ENCODE peak calls at places on chromosomes 16 and 17, in five cellular contexts. B is tibial nerve, I is IMR-90, O is upper lobe of right lung, J is cardiac muscle cell. R is an unnamed sample. For H3K27me3, the result is how much of the 10 kb centered on the place peaks cover.

GRCh38 chr17:17897442-17897841 is 60.7 kb upstream of the SREBF1 start:
- DNase-seq in B (no peak), I (no peak), O (no peak), J (no peak), R (no peak)

GRCh38 chr17:34584805-34585416 is 5.5 kb downstream of the TMEM132E start:
- DNase-seq in B (no peak), I (peak), O (no peak), J (peak), R (no peak)

GRCh38 chr16:65684230-65684629 is 562.4 kb upstream of the CDH11 start:
- DNase-seq in B (no peak), I (no peak), O (no peak), J (no peak), R (no peak)

GRCh38 chr16:53612003-53612402 is 91.7 kb downstream of the RPGRIP1L start:
- DNase-seq in B (no peak), I (no peak), O (no peak), J (no peak), R (no peak)

GRCh38 chr17:54967621-54968258 is 714 bp downstream of the COX11 start:
- DNase-seq in B (no peak), I (peak), O (no peak), J (peak), R (no peak)

GRCh38 chr17:50360716-50361115 is 12.3 kb downstream of the MRPL27 start:
- DNase-seq in B (no peak), I (no peak), O (no peak), J (no peak), R (no peak)

GRCh38 chr16:83296505-83296904 is 511.3 kb upstream of the HSBP1 start:
- DNase-seq in B (no peak), I (no peak), O (no peak), J (peak), R (no peak)

GRCh38 chr17:65515959-65516948 is 45.2 kb downstream of the AXIN2 start:
- DNase-seq in B (no peak), I (peak), O (no peak), J (peak), R (no peak)

GRCh38 chr16:30641378-30641982 is 9.3 kb upstream of the PRR14 start:
- DNase-seq in B (no peak), I (no peak), O (no peak), J (no peak), R (no peak)

GRCh38 chr16:74700206-74701040 is at the start of gene MLKL:
- DNase-seq in B (peak), I (peak), O (peak), J (peak), R (peak)

GRCh38 chr17:58121925-58122324 is 26.3 kb upstream of the OR4D1 start:
- DNase-seq in B (no peak), I (peak), O (no peak), J (peak), R (no peak)

GRCh38 chr16:65601781-65602180 is 479.9 kb upstream of the CDH11 start:
- DNase-seq in B (no peak), I (no peak), O (no peak), J (peak), R (no peak)

GRCh38 chr17:73686126-73686525 is 41.9 kb upstream of the SDK2 start:
- DNase-seq in B (no peak), I (no peak), O (no peak), J (no peak), R (no peak)

GRCh38 chr16:86025706-86026105 is 126.7 kb downstream of the IRF8 start:
- DNase-seq in B (no peak), I (no peak), O (peak), J (no peak), R (no peak)

GRCh38 chr17:41060052-41060604 is at the start of gene KRTAP2-3:
- DNase-seq in B (no peak), I (peak), O (no peak), J (peak), R (peak)

GRCh38 chr17:40122466-40122943 is 734 bp downstream of the MSL1 start:
- DNase-seq in B (no peak), I (peak), O (peak), J (peak), R (no peak)

GRCh38 chr17:28712037-28712704 is 483 bp upstream of the PROCA1 start:
- DNase-seq in B (peak), I (no peak), O (peak), J (peak), R (no peak)

GRCh38 chr16:56252835-56253234 is 61.5 kb downstream of the GNAO1 start:
- DNase-seq in B (no peak), I (peak), O (no peak), J (no peak), R (no peak)

GRCh38 chr16:23521965-23522364 is 11.7 kb upstream of the GGA2 start:
- DNase-seq in B (no peak), I (no peak), O (no peak), J (no peak), R (no peak)

GRCh38 chr17:16910341-16910740 is 61.6 kb downstream of the TNFRSF13B start:
- DNase-seq in B (no peak), I (no peak), O (no peak), J (no peak), R (no peak)

GRCh38 chr17:79960788-79961522 is 74.7 kb downstream of the TBC1D16 start:
- DNase-seq in B (no peak), I (peak), O (no peak), J (peak), R (no peak)

GRCh38 chr17:69523252-69523861 is 108.9 kb downstream of the MAP2K6 start:
- DNase-seq in B (peak), I (peak), O (no peak), J (peak), R (no peak)

GRCh38 chr17:57136355-57136754 is 51.3 kb downstream of the AKAP1 start:
- DNase-seq in B (no peak), I (no peak), O (no peak), J (no peak), R (no peak)

GRCh38 chr17:65049085-65049756 is 7.3 kb downstream of the GNA13 start:
- DNase-seq in B (no peak), I (no peak), O (no peak), J (no peak), R (no peak)

GRCh38 chr16:30948956-30949654 is at the start of gene ORAI3:
- DNase-seq in B (peak), I (peak), O (peak), J (peak), R (no peak)

GRCh38 chr17:78510141-78510935 is 66.9 kb downstream of the DNAH17 start:
- DNase-seq in B (no peak), I (no peak), O (peak), J (no peak), R (no peak)

GRCh38 chr17:10149573-10150399 is 48.6 kb downstream of the GAS7 start:
- DNase-seq in B (peak), I (peak), O (no peak), J (peak), R (peak)

GRCh38 chr16:5016967-5017677 is 16.6 kb downstream of the NAGPA start:
- DNase-seq in B (no peak), I (no peak), O (no peak), J (no peak), R (no peak)

GRCh38 chr17:20189322-20189721 is 180.2 kb downstream of the SPECC1 start:
- DNase-seq in B (no peak), I (peak), O (no peak), J (peak), R (no peak)

GRCh38 chr17:41013181-41013580 is 4.3 kb upstream of the KRTAP3-1 start:
- DNase-seq in B (no peak), I (no peak), O (no peak), J (no peak), R (no peak)

GRCh38 chr17:18066866-18067265 is 20.9 kb upstream of the DRG2 start:
- DNase-seq in B (no peak), I (peak), O (no peak), J (no peak), R (no peak)

GRCh38 chr17:78358538-78359215 is 1.2 kb downstream of the SOCS3 start:
- DNase-seq in B (no peak), I (peak), O (no peak), J (peak), R (no peak)

GRCh38 chr17:537133-537532 is 177.5 kb downstream of the VPS53 start:
- DNase-seq in B (no peak), I (no peak), O (no peak), J (no peak), R (no peak)

GRCh38 chr16:7363397-7364053 is 30.9 kb downstream of the RBFOX1 start:
- DNase-seq in B (no peak), I (no peak), O (no peak), J (no peak), R (no peak)

GRCh38 chr16:53156516-53156915 is 101.7 kb downstream of the CHD9 start:
- DNase-seq in B (no peak), I (peak), O (no peak), J (no peak), R (no peak)

GRCh38 chr16:75566889-75567255 is 693 bp downstream of the GABARAPL2 start:
- DNase-seq in B (no peak), I (no peak), O (no peak), J (no peak), R (no peak)

GRCh38 chr16:70582280-70582978 is 58.8 kb downstream of the SF3B3 start:
- DNase-seq in B (no peak), I (no peak), O (no peak), J (no peak), R (no peak)
- TF ChIP-seq CTCF in B (no peak), I (peak), O (peak), J (peak), R (peak)

GRCh38 chr17:2084129-2084765 is 29.3 kb downstream of the HIC1 start:
- DNase-seq in B (peak), I (peak), O (no peak), J (peak), R (no peak)

GRCh38 chr17:2084766-2085647 is 30.1 kb downstream of the HIC1 start:
- DNase-seq in B (peak), I (peak), O (no peak), J (peak), R (no peak)

GRCh38 chr17:2083613-2084128 is 28.8 kb downstream of the HIC1 start:
- DNase-seq in B (no peak), I (no peak), O (peak), J (no peak), R (no peak)

GRCh38 chr17:2081564-2081963 is 26.7 kb downstream of the HIC1 start:
- DNase-seq in B (no peak), I (peak), O (no peak), J (no peak), R (no peak)

GRCh38 chr17:2082003-2082862 is 27.3 kb downstream of the HIC1 start:
- DNase-seq in B (no peak), I (peak), O (no peak), J (no peak), R (no peak)
- H3K4me3 ChIP-seq in B (no peak), I (no peak), O (no peak), J (no peak), R (no peak)

DNA sequence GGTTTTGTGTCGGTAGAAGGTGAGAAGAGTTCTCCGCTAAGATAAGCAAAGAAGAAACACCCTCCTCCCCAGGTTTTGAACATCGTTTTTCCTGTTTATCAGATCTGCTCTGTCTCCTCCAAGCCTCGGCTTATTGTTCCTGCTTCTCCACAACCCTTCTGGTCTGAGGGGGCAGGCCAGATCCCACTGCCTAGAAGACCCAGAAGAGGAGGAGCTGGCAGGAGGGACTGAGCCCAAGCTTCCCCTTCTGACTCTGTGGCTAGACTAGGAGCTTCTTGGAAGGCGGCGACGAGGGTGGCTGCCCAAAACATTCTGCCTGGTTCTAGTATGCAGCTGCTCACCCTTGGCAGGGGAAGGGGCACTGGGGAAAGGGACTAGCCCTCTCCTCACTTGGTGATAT is 5.1 kb upstream of the HOXB5 start:
- DNase-seq in B (no peak), I (no peak), O (no peak), J (no peak), R (no peak)
- H3K27me3 ChIP-seq in B (under half), I (under half), O (half or more), J (half or more), R (under half)

GRCh38 chr17:81480140-81480917 is 32.3 kb downstream of the ACTG1 start:
- DNase-seq in B (peak), I (peak), O (no peak), J (peak), R (no peak)
- TF ChIP-seq CTCF in B (no peak), I (peak), O (no peak), J (peak), R (peak)

DNA sequence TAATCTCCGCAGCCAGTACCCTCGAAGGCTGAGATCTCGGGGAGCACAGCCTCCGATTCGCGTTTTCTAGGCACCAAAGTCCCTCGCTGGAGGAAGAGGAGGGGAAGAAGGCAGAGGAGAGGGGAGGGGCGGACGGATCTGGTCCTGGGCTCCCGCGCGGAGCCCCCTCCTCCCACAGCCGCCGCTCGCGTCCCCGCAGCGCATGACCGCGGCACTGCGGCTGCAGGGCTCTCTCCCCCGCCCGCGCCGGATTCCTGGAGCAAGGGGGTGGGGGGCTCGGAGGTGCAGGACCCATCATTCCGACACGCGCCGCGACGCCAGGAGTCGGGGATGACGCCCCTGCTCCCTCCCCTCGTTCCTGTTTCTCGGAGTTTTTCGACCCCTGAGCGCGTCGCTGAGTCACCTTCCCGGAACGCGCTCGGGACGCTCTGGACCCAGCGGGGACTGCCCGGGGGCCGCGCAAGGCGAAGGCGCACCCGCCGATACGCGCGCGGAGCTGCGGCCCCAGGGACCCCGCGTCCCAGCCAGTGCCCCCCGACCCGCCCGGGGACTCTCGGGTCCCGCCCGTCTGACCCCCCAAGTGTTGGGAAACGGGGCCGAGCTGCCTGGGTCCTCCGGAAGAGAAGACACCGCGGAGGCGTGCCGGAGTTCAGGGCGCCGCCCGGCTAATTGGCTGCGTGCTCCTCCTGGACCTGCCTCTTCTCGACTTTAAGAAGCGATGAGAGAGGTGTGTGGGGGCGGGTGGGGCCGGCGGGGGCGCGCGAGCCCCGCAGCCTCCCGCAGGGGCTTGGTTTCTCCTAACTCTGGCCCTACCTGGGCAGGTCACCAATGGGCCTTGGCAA is 1.4 kb upstream of the SPHK1 start:
- DNase-seq in B (no peak), I (peak), O (peak), J (peak), R (no peak)
- H3K4me3 ChIP-seq in B (peak), I (peak), O (peak), J (peak), R (peak)

GRCh38 chr16:81445926-81446317 is 1.3 kb downstream of the CMIP start:
- DNase-seq in B (no peak), I (no peak), O (no peak), J (no peak), R (no peak)
- H3K27me3 ChIP-seq in B (under half), I (under half), O (under half), J (under half), R (under half)

GRCh38 chr16:12340151-12340733 is 363.7 kb downstream of the SNX29 start:
- DNase-seq in B (peak), I (peak), O (no peak), J (peak), R (no peak)
- TF ChIP-seq CTCF in B (no peak), I (peak), O (peak), J (peak), R (peak)

GRCh38 chr17:8153957-8154607 is 1.9 kb upstream of the PER1 start:
- DNase-seq in B (peak), I (peak), O (peak), J (peak), R (peak)

GRCh38 chr17:8154608-8155152 is 2.5 kb upstream of the PER1 start:
- DNase-seq in B (no peak), I (no peak), O (no peak), J (no peak), R (no peak)

GRCh38 chr17:8152981-8153549 is 861 bp upstream of the PER1 start:
- DNase-seq in B (peak), I (no peak), O (no peak), J (no peak), R (no peak)

GRCh38 chr17:8152112-8152775 is at the start of gene PER1:
- DNase-seq in B (peak), I (peak), O (peak), J (peak), R (peak)

DNA sequence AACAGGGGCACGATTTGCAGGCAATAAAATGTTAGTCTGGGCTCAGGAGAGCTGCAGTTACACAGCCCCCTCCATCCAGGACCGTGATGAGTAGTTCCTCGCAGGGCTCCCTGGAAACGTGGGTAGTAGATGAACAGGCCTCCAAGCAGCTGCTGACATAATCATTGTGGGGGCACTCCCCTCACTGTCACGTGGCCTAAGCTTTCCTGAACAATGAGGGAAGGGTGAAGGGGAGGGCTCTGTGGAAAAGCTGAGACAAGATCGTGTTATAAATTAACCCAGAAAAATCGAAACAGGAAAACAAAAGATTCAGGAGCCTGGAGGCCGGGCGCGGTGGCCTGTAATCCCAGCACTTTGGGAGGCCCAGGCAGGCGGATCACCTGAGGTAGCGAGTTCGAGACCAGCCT is 1.3 kb upstream of the PER1 start:
- DNase-seq in B (peak), I (peak), O (peak), J (peak), R (peak)
- H3K4me3 ChIP-seq in B (peak), I (no peak), O (peak), J (no peak), R (no peak)

GRCh38 chr16:58467915-58468314 is 32.0 kb upstream of the NDRG4 start:
- DNase-seq in B (no peak), I (no peak), O (no peak), J (no peak), R (no peak)
- H3K27me3 ChIP-seq in B (under half), I (half or more), O (half or more), J (under half), R (under half)

DNA sequence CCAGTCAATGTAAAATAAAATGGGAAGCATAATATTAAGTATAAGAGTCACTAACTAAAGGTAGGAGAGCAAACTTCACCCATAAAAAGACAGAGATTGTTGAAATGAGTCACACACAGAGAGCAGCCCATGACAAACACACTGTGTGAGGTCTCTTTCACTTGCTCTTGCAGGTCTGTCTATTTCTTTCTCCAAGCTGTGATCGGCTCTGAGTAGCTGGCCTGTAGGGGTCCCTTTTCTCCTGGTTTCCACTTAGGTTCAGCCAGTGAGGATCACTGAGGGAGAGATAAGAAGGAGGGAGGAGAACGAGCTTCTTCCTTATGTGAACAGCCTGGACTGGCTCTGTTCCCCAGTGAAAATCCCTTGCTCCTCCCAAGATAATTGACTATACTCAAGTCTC is 133.7 kb upstream of the HS3ST3A1 start:
- DNase-seq in B (no peak), I (peak), O (no peak), J (peak), R (no peak)
- TF ChIP-seq CTCF in B (no peak), I (no peak), O (no peak), J (no peak), R (no peak)